ENCODE peak calls at places on chromosomes 6 and 20, in seven cellular contexts. One of them, this sample, is unnamed.

GRCh38 chr6:118755941-118756646 is 104.7 kb upstream of the CEP85L start:
- DNase-seq in HFFc6: no peak
- DNase-seq in fibroblast of pulmonary artery: no peak
- DNase-seq in spleen: no peak
- DNase-seq in H9: no peak
- DNase-seq in WTC11: no peak
- DNase-seq in glutamatergic neuron: no peak
- DNase-seq in this sample: no peak

GRCh38 chr6:139257821-139258398 is 33.9 kb downstream of the TXLNB start:
- DNase-seq in HFFc6: no peak
- DNase-seq in fibroblast of pulmonary artery: no peak
- DNase-seq in spleen: no peak
- DNase-seq in H9: peak; percentile 45
- DNase-seq in WTC11: no peak
- DNase-seq in glutamatergic neuron: no peak
- DNase-seq in this sample: no peak

GRCh38 chr6:39804666-39805065 is 12.5 kb downstream of the DAAM2 start:
- DNase-seq in HFFc6: peak; percentile 5
- DNase-seq in fibroblast of pulmonary artery: peak; percentile 44
- DNase-seq in spleen: no peak
- DNase-seq in H9: no peak
- DNase-seq in WTC11: no peak
- DNase-seq in glutamatergic neuron: no peak
- DNase-seq in this sample: no peak

GRCh38 chr6:28597217-28597835 is 71.6 kb downstream of the GPX5 start:
- DNase-seq in HFFc6: peak; percentile 86
- DNase-seq in fibroblast of pulmonary artery: peak; percentile 63
- DNase-seq in spleen: no peak
- DNase-seq in H9: peak; percentile 61
- DNase-seq in WTC11: peak; percentile 80
- DNase-seq in glutamatergic neuron: no peak
- DNase-seq in this sample: peak; percentile 64

GRCh38 chr6:69090132-69090531 is 455.1 kb downstream of the ADGRB3 start:
- DNase-seq in HFFc6: no peak
- DNase-seq in fibroblast of pulmonary artery: peak; percentile 89
- DNase-seq in spleen: no peak
- DNase-seq in H9: no peak
- DNase-seq in WTC11: no peak
- DNase-seq in glutamatergic neuron: no peak
- DNase-seq in this sample: peak; percentile 96

GRCh38 chr6:134707342-134707982 is 242.4 kb downstream of the ALDH8A1 start:
- DNase-seq in HFFc6: peak; percentile 68
- DNase-seq in fibroblast of pulmonary artery: peak; percentile 74
- DNase-seq in spleen: no peak
- DNase-seq in H9: peak; percentile 35
- DNase-seq in WTC11: no peak
- DNase-seq in glutamatergic neuron: no peak
- DNase-seq in this sample: peak; percentile 55

GRCh38 chr6:42727084-42727601 is 4.7 kb upstream of the PRPH2 start:
- DNase-seq in HFFc6: peak; percentile 21
- DNase-seq in fibroblast of pulmonary artery: no peak
- DNase-seq in spleen: peak; percentile 80
- DNase-seq in H9: peak; percentile 34
- DNase-seq in WTC11: peak; percentile 18
- DNase-seq in glutamatergic neuron: no peak
- DNase-seq in this sample: peak; percentile 26

GRCh38 chr6:82681119-82681714 is 317.6 kb downstream of the TPBG start:
- DNase-seq in HFFc6: no peak
- DNase-seq in fibroblast of pulmonary artery: no peak
- DNase-seq in spleen: no peak
- DNase-seq in H9: no peak
- DNase-seq in WTC11: no peak
- DNase-seq in glutamatergic neuron: no peak
- DNase-seq in this sample: no peak

GRCh38 chr6:148329568-148330299 is 12.9 kb upstream of the SASH1 start:
- DNase-seq in HFFc6: peak; percentile 90
- DNase-seq in fibroblast of pulmonary artery: peak; percentile 86
- DNase-seq in spleen: no peak
- DNase-seq in H9: no peak
- DNase-seq in WTC11: no peak
- DNase-seq in glutamatergic neuron: no peak
- DNase-seq in this sample: peak; percentile 91

GRCh38 chr6:64712606-64713005 is 994.4 kb downstream of the EYS start:
- DNase-seq in HFFc6: no peak
- DNase-seq in fibroblast of pulmonary artery: peak; percentile 43
- DNase-seq in spleen: no peak
- DNase-seq in H9: no peak
- DNase-seq in WTC11: no peak
- DNase-seq in glutamatergic neuron: no peak
- DNase-seq in this sample: no peak

GRCh38 chr6:75557068-75557467 is 44.6 kb upstream of the SENP6 start:
- DNase-seq in HFFc6: no peak
- DNase-seq in fibroblast of pulmonary artery: no peak
- DNase-seq in spleen: no peak
- DNase-seq in H9: no peak
- DNase-seq in WTC11: no peak
- DNase-seq in glutamatergic neuron: no peak
- DNase-seq in this sample: no peak

GRCh38 chr6:38367231-38367630 is 272.5 kb downstream of the BTBD9 start:
- DNase-seq in HFFc6: no peak
- DNase-seq in fibroblast of pulmonary artery: no peak
- DNase-seq in spleen: no peak
- DNase-seq in H9: no peak
- DNase-seq in WTC11: no peak
- DNase-seq in glutamatergic neuron: no peak
- DNase-seq in this sample: no peak

GRCh38 chr6:119830494-119831295 is 481.1 kb upstream of the MAN1A1 start:
- DNase-seq in HFFc6: no peak
- DNase-seq in fibroblast of pulmonary artery: no peak
- DNase-seq in spleen: no peak
- DNase-seq in H9: no peak
- DNase-seq in WTC11: no peak
- DNase-seq in glutamatergic neuron: no peak
- DNase-seq in this sample: no peak

GRCh38 chr20:62936996-62937352 is 973 bp upstream of the GID8 start:
- DNase-seq in HFFc6: peak; percentile 48
- DNase-seq in fibroblast of pulmonary artery: peak; percentile 46
- DNase-seq in spleen: no peak
- DNase-seq in H9: no peak
- DNase-seq in WTC11: no peak
- DNase-seq in glutamatergic neuron: no peak
- DNase-seq in this sample: peak; percentile 47

GRCh38 chr6:35062676-35063574 is 78.2 kb downstream of the TCP11 start:
- DNase-seq in HFFc6: no peak
- DNase-seq in fibroblast of pulmonary artery: no peak
- DNase-seq in spleen: peak; percentile 38
- DNase-seq in H9: no peak
- DNase-seq in WTC11: no peak
- DNase-seq in glutamatergic neuron: no peak
- DNase-seq in this sample: no peak

GRCh38 chr6:81572020-81572419 is 180.5 kb downstream of the TENT5A start:
- DNase-seq in HFFc6: no peak
- DNase-seq in fibroblast of pulmonary artery: no peak
- DNase-seq in spleen: no peak
- DNase-seq in H9: no peak
- DNase-seq in WTC11: no peak
- DNase-seq in glutamatergic neuron: no peak
- DNase-seq in this sample: no peak

GRCh38 chr6:37004044-37004984 is 1.1 kb upstream of the FGD2 start:
- DNase-seq in HFFc6: no peak
- DNase-seq in fibroblast of pulmonary artery: no peak
- DNase-seq in spleen: no peak
- DNase-seq in H9: no peak
- DNase-seq in WTC11: no peak
- DNase-seq in glutamatergic neuron: no peak
- DNase-seq in this sample: no peak

GRCh38 chr6:14263881-14264424 is 146.4 kb downstream of the CD83 start:
- DNase-seq in HFFc6: no peak
- DNase-seq in fibroblast of pulmonary artery: no peak
- DNase-seq in spleen: no peak
- DNase-seq in H9: no peak
- DNase-seq in WTC11: no peak
- DNase-seq in glutamatergic neuron: no peak
- DNase-seq in this sample: no peak

GRCh38 chr6:53793318-53793975 is 1.4 kb upstream of the LRRC1 start:
- DNase-seq in HFFc6: peak; percentile 32
- DNase-seq in fibroblast of pulmonary artery: peak; percentile 62
- DNase-seq in spleen: no peak
- DNase-seq in H9: peak; percentile 47
- DNase-seq in WTC11: peak; percentile 38
- DNase-seq in glutamatergic neuron: peak; percentile 35
- DNase-seq in this sample: peak; percentile 55

GRCh38 chr6:2973656-2974055 is 2.3 kb upstream of the SERPINB6 start:
- DNase-seq in HFFc6: no peak
- DNase-seq in fibroblast of pulmonary artery: no peak
- DNase-seq in spleen: no peak
- DNase-seq in H9: no peak
- DNase-seq in WTC11: no peak
- DNase-seq in glutamatergic neuron: no peak
- DNase-seq in this sample: no peak

GRCh38 chr6:25193147-25193864 is 85.9 kb upstream of the CARMIL1 start:
- DNase-seq in HFFc6: peak; percentile 88
- DNase-seq in fibroblast of pulmonary artery: peak; percentile 97
- DNase-seq in spleen: no peak
- DNase-seq in H9: no peak
- DNase-seq in WTC11: no peak
- DNase-seq in glutamatergic neuron: no peak
- DNase-seq in this sample: peak; percentile 97

GRCh38 chr20:43448748-43449535 is 8.8 kb upstream of the SRSF6 start:
- DNase-seq in HFFc6: no peak
- DNase-seq in fibroblast of pulmonary artery: peak; percentile 58
- DNase-seq in spleen: no peak
- DNase-seq in H9: peak; percentile 66
- DNase-seq in WTC11: peak; percentile 42
- DNase-seq in glutamatergic neuron: peak; percentile 46
- DNase-seq in this sample: peak; percentile 49

DNA sequence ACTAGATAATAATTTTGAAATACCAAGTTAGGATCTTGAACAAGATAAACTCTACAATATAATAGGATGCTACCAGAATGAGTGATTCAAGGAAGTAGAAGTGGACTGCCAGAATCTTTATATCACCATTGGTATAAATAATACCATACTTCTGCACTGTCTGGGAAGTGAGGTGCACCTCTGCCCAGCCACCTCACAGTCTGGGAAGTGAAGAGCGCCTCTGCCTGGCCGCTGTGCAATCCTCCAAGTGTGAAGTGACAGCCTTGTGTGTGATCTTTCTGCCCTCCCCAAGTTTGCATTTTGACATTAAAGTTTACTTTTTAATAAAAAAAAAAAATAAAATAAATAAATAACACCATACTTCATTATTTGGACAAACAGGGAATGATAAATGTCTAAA is 18.8 kb downstream of the LATS1 start:
- DNase-seq in HFFc6: no peak
- DNase-seq in fibroblast of pulmonary artery: no peak
- DNase-seq in spleen: no peak
- DNase-seq in H9: no peak
- DNase-seq in WTC11: no peak
- DNase-seq in glutamatergic neuron: no peak
- DNase-seq in this sample: no peak
- TF ChIP-seq CTCF in HFFc6: no peak
- TF ChIP-seq CTCF in fibroblast of pulmonary artery: no peak
- TF ChIP-seq CTCF in spleen: no peak
- TF ChIP-seq CTCF in H9: peak; percentile 38
- TF ChIP-seq CTCF in WTC11: no peak
- TF ChIP-seq CTCF in glutamatergic neuron: no peak
- TF ChIP-seq CTCF in this sample: no peak

GRCh38 chr20:48750941-48751620 is 76.7 kb downstream of the PREX1 start:
- DNase-seq in HFFc6: no peak
- DNase-seq in fibroblast of pulmonary artery: peak; percentile 67
- DNase-seq in spleen: peak; percentile 92
- DNase-seq in H9: peak; percentile 94
- DNase-seq in WTC11: peak; percentile 76
- DNase-seq in glutamatergic neuron: no peak
- DNase-seq in this sample: peak; percentile 62

GRCh38 chr20:48747840-48748416 is 79.9 kb downstream of the PREX1 start:
- DNase-seq in HFFc6: no peak
- DNase-seq in fibroblast of pulmonary artery: no peak
- DNase-seq in spleen: no peak
- DNase-seq in H9: no peak
- DNase-seq in WTC11: no peak
- DNase-seq in glutamatergic neuron: no peak
- DNase-seq in this sample: no peak

GRCh38 chr20:48750376-48750775 is 77.4 kb downstream of the PREX1 start:
- DNase-seq in HFFc6: no peak
- DNase-seq in fibroblast of pulmonary artery: no peak
- DNase-seq in spleen: no peak
- DNase-seq in H9: no peak
- DNase-seq in WTC11: no peak
- DNase-seq in glutamatergic neuron: no peak
- DNase-seq in this sample: no peak

GRCh38 chr20:48748556-48748955 is 79.2 kb downstream of the PREX1 start:
- DNase-seq in HFFc6: no peak
- DNase-seq in fibroblast of pulmonary artery: no peak
- DNase-seq in spleen: no peak
- DNase-seq in H9: no peak
- DNase-seq in WTC11: no peak
- DNase-seq in glutamatergic neuron: no peak
- DNase-seq in this sample: no peak

GRCh38 chr20:48749437-48749836 is 78.4 kb downstream of the PREX1 start:
- DNase-seq in HFFc6: no peak
- DNase-seq in fibroblast of pulmonary artery: no peak
- DNase-seq in spleen: no peak
- DNase-seq in H9: no peak
- DNase-seq in WTC11: no peak
- DNase-seq in glutamatergic neuron: no peak
- DNase-seq in this sample: no peak
- TF ChIP-seq CTCF in HFFc6: no peak
- TF ChIP-seq CTCF in fibroblast of pulmonary artery: no peak
- TF ChIP-seq CTCF in spleen: no peak
- TF ChIP-seq CTCF in H9: no peak
- TF ChIP-seq CTCF in WTC11: no peak
- TF ChIP-seq CTCF in glutamatergic neuron: no peak
- TF ChIP-seq CTCF in this sample: no peak

GRCh38 chr6:89281779-89282246 is 33.3 kb downstream of the GABRR2 start:
- DNase-seq in HFFc6: peak; percentile 31
- DNase-seq in fibroblast of pulmonary artery: peak; percentile 55
- DNase-seq in spleen: no peak
- DNase-seq in H9: peak; percentile 82
- DNase-seq in WTC11: peak; percentile 74
- DNase-seq in glutamatergic neuron: peak; percentile 35
- DNase-seq in this sample: peak; percentile 55
- TF ChIP-seq CTCF in HFFc6: peak; percentile 73
- TF ChIP-seq CTCF in fibroblast of pulmonary artery: peak; percentile 50
- TF ChIP-seq CTCF in spleen: peak; percentile 16
- TF ChIP-seq CTCF in H9: peak; percentile 83
- TF ChIP-seq CTCF in WTC11: peak; percentile 54
- TF ChIP-seq CTCF in glutamatergic neuron: peak; percentile 59
- TF ChIP-seq CTCF in this sample: peak; percentile 66

DNA sequence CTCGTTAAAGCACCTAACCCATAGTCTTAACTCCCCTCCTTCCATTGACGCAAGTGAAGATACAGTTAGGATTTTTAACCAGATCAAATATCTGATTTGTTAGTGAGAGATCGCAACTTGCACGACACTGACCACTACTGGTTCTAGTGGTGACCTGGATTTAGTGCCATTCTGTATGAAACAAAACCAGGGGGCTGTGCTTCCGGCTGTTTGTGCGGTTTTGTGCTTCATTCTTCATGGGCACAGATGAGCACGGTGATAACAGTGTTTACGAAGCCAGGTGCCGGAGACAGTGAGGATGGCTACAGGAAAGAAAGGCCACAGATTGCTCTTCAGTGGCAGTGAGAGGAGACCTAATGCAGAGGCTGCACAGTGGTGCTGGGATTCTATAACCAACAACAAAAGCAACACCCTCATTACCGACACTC is 75.5 kb downstream of the NOL4L start:
- DNase-seq in HFFc6: peak; percentile 64
- DNase-seq in fibroblast of pulmonary artery: no peak
- DNase-seq in spleen: no peak
- DNase-seq in H9: peak; percentile 26
- DNase-seq in WTC11: no peak
- DNase-seq in glutamatergic neuron: peak; percentile 16
- DNase-seq in this sample: no peak
- TF ChIP-seq CTCF in HFFc6: peak; percentile 61
- TF ChIP-seq CTCF in fibroblast of pulmonary artery: peak; percentile 10
- TF ChIP-seq CTCF in spleen: no peak
- TF ChIP-seq CTCF in H9: peak; percentile 37
- TF ChIP-seq CTCF in WTC11: no peak
- TF ChIP-seq CTCF in glutamatergic neuron: no peak
- TF ChIP-seq CTCF in this sample: no peak